ENCODE peak calls at places on chromosome 10, in eight cellular contexts. Y is thoracic aorta, G is AG04450, L is iPS DF 6.9, J is psoas muscle, D is hepatocyte, V is GM23248, N is fibroblast of lung. C is an unnamed sample. For H3K27me3, the result is how much of the 10 kb centered on the place peaks cover.

GRCh38 chr10:70440296-70441160 is 953 bp downstream of the NODAL start:
- DNase-seq in L (no peak), Y (no peak), N (no peak), D (no peak), G (no peak), V (peak), J (no peak), C (no peak)

GRCh38 chr10:13206546-13207443 is 27.4 kb downstream of the UCMA start:
- DNase-seq in G (peak), V (peak), Y (no peak), L (no peak), N (peak), D (peak), J (no peak), C (no peak)

GRCh38 chr10:102814456-102814871 is 22.7 kb downstream of the CYP17A1 start:
- DNase-seq in V (no peak), D (peak), G (no peak), Y (no peak), L (no peak), J (no peak), N (peak), C (no peak)

GRCh38 chr10:78806805-78807221 is 262.0 kb upstream of the ZMIZ1 start:
- DNase-seq in G (no peak), Y (no peak), L (no peak), D (no peak), V (peak), N (peak), J (no peak), C (no peak)

GRCh38 chr10:37711617-37712488 is 145.6 kb downstream of the ZNF248 start:
- DNase-seq in J (no peak), G (no peak), V (no peak), D (no peak), Y (no peak), L (no peak), N (no peak), C (no peak)

GRCh38 chr10:12350167-12350872 is 973 bp downstream of the CAMK1D start:
- DNase-seq in Y (no peak), G (no peak), L (no peak), D (peak), V (peak), J (peak), N (peak), C (peak)

GRCh38 chr10:126448091-126448490 is 59.8 kb upstream of the ADAM12 start:
- DNase-seq in V (no peak), N (no peak), L (no peak), J (no peak), Y (no peak), D (no peak), G (no peak), C (no peak)

GRCh38 chr10:94439275-94439861 is 37.0 kb downstream of the TBC1D12 start:
- DNase-seq in V (peak), L (no peak), D (no peak), G (no peak), Y (no peak), N (peak), J (peak), C (no peak)

GRCh38 chr10:116331815-116332214 is 7.6 kb downstream of the CCDC172 start:
- DNase-seq in Y (no peak), D (no peak), J (no peak), V (no peak), N (no peak), L (no peak), G (no peak), C (no peak)

GRCh38 chr10:98376485-98376884 is 38.5 kb downstream of the PYROXD2 start:
- DNase-seq in D (no peak), L (no peak), J (no peak), G (peak), N (peak), V (no peak), Y (no peak), C (no peak)

GRCh38 chr10:59175538-59176240 is 754 bp upstream of the PHYHIPL start:
- DNase-seq in D (peak), J (peak), V (no peak), Y (no peak), N (no peak), L (no peak), G (no peak), C (no peak)

GRCh38 chr10:46525177-46525823 is 31.2 kb downstream of the GPRIN2 start:
- DNase-seq in V (peak), N (peak), J (peak), Y (no peak), G (peak), L (no peak), D (no peak), C (no peak)

GRCh38 chr10:114311023-114311422 is 72.0 kb downstream of the VWA2 start:
- DNase-seq in Y (no peak), N (no peak), J (no peak), L (no peak), V (no peak), D (no peak), G (no peak), C (no peak)

GRCh38 chr10:3527144-3527543 is 257.9 kb downstream of the KLF6 start:
- DNase-seq in Y (no peak), L (no peak), V (peak), J (no peak), N (peak), D (no peak), G (no peak), C (no peak)

GRCh38 chr10:6342091-6342490 is 139.4 kb downstream of the PFKFB3 start:
- DNase-seq in D (no peak), G (no peak), N (no peak), V (peak), J (no peak), L (no peak), Y (no peak), C (no peak)

GRCh38 chr10:43594944-43595589 is 11.2 kb upstream of the ZNF485 start:
- DNase-seq in J (no peak), G (no peak), D (peak), L (no peak), N (peak), Y (no peak), V (peak), C (peak)

GRCh38 chr10:85642421-85643170 is 724.0 kb downstream of the GRID1 start:
- DNase-seq in J (no peak), V (peak), N (peak), L (no peak), G (no peak), Y (no peak), D (peak), C (no peak)

GRCh38 chr10:24435374-24435773 is 226.4 kb downstream of the KIAA1217 start:
- DNase-seq in J (no peak), N (peak), Y (no peak), D (no peak), V (peak), L (no peak), G (no peak), C (no peak)

GRCh38 chr10:3948843-3949242 is 163.8 kb upstream of the KLF6 start:
- DNase-seq in D (no peak), Y (no peak), N (peak), V (no peak), G (no peak), J (no peak), L (no peak), C (peak)

DNA sequence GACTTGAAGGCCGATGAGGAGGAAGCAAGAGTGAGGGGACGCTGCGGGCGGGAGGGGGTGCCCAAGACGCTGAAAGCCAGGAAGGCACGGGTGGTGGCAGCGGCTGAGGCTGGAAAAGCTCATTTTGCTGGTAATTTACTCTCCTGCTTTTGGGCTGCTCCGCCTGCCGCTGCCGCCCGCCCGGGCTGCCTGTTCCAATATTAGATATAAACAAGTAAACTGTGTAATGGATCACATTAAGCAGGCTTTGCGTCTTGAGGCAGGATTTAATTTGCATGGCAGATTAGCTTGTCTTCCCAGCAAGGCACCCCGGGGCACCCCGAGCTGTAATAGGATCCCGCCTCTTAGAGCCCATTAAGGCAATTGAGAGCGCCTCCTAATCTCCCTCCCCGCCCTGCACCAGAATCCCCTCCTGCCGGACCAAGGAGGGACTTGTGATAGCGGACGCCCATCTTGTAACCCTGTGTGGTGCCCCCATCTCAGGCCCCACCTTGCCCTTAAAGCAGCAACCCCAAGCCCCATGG is 46.1 kb upstream of the SLF2 start:
- DNase-seq in D (no peak), G (no peak), Y (no peak), V (no peak), N (no peak), J (no peak), L (peak), C (no peak)
- H3K27me3 ChIP-seq in D (under half), G (under half), Y (under half), V (under half), N (under half), J (under half), L (under half), C (under half)

GRCh38 chr10:22442063-22442462 is 96.8 kb downstream of the SPAG6 start:
- DNase-seq in J (no peak), V (no peak), D (no peak), G (no peak), N (no peak), Y (no peak), L (no peak), C (no peak)
- H3K27me3 ChIP-seq in J (under half), V (under half), D (under half), G (under half), N (under half), Y (under half), L (under half), C (under half)

DNA sequence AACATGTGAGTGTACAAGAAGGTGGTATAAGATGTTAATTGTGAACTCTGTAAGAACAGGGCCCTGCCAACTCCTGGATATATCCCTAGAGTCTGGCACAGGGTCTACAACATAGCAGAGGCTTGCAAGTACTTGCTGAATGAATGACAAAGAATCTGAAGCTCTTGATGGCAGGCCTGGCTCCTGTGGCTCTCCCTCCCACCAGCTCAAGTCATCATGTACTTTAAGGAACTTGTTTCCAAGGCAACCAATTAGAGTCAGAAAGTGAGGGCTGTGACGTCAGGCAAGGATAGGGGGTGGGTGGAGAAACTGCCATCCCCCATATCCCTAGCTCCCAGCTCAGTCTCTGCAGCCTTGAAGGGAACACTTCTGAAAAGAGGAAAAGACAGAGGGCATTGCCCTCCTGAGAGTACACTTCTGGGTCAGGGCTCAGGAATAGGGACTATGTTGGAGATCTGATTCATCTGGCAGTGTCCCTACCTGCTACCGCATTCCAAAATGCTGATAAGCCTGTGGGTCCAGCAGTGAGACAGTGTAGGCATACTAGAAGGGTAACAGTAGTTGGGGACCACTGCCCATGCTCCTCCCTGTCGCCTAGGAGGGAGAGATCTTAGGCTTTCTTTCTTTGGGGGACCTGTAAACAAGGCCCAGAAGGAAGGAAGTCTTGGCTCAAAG is 34.6 kb upstream of the BTRC start:
- DNase-seq in N (peak), L (no peak), D (peak), V (peak), J (no peak), Y (no peak), G (no peak), C (no peak)
- H3K27me3 ChIP-seq in N (under half), L (under half), D (under half), V (under half), J (under half), Y (under half), G (under half), C (under half)

GRCh38 chr10:100714566-100714950 is 30.8 kb upstream of the PAX2 start:
- DNase-seq in G (no peak), J (no peak), D (no peak), Y (no peak), V (no peak), L (no peak), N (no peak), C (no peak)

GRCh38 chr10:100713049-100713858 is 32.1 kb upstream of the PAX2 start:
- DNase-seq in G (no peak), Y (no peak), V (peak), J (no peak), N (no peak), D (no peak), L (no peak), C (no peak)

GRCh38 chr10:100715101-100715444 is 30.3 kb upstream of the PAX2 start:
- DNase-seq in V (no peak), Y (no peak), N (no peak), J (no peak), L (no peak), G (no peak), D (no peak), C (no peak)

GRCh38 chr10:100715445-100716385 is 29.7 kb upstream of the PAX2 start:
- DNase-seq in Y (no peak), V (no peak), D (no peak), L (no peak), G (no peak), J (no peak), N (no peak), C (no peak)

DNA sequence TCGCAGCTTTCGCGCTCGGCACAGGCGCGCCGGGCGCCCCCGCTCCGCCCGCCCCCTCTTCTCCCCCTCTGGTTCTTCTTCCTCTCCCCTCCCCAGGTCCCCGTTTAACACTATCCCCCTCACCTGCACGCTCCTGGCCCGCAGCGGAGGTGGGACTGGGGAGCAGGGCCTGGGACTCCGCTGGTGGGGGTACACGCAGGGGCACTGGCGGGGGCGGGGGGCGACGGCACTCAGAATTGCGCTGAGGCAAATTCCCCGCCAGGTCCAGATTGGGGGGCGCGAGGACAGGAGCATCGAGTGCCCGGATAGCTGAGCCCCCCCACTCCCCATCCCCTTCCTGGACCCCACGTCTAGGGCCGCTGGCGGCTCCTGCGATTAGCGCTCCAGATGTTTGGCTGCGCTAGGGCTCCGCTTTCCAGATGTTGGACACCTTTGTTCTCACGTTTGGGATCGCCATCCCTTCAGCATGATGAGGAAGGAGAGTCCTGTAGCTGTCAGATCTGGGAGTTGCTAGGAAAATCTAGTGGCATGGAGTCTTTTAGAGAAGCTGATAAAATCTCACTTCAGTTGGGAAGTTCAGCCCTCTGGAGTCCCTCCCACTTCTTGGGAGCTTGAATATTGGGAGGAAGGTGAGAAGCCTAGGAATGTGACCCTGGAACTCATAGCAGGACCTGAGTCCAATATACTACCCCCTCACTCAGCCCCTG is 31.4 kb upstream of the PAX2 start:
- DNase-seq in N (no peak), G (no peak), J (no peak), L (no peak), V (no peak), D (no peak), Y (no peak), C (no peak)
- H3K27me3 ChIP-seq in N (under half), G (half or more), J (half or more), L (half or more), V (half or more), D (half or more), Y (under half), C (under half)

DNA sequence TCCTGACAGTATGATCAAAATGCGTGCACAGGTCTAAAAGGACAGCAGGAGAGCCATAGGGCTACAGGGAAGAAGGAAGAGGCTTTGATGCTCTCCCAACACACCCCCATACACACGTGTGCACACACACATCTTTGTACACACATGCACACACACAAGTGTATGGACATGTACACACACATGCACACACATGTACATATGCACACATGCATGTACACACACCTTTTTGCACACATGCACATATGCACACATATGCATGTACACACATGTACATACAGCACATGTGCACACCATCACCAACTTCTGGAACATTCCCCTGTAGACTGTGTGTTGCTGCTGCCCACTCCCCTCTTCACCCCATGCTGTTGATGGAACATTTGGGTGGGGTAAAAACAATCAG is 255.6 kb upstream of the CTBP2 start:
- DNase-seq in D (no peak), V (no peak), Y (no peak), G (no peak), L (no peak), J (no peak), N (no peak), C (no peak)
- H3K27me3 ChIP-seq in D (under half), V (under half), Y (under half), G (under half), L (under half), J (under half), N (under half), C (under half)

DNA sequence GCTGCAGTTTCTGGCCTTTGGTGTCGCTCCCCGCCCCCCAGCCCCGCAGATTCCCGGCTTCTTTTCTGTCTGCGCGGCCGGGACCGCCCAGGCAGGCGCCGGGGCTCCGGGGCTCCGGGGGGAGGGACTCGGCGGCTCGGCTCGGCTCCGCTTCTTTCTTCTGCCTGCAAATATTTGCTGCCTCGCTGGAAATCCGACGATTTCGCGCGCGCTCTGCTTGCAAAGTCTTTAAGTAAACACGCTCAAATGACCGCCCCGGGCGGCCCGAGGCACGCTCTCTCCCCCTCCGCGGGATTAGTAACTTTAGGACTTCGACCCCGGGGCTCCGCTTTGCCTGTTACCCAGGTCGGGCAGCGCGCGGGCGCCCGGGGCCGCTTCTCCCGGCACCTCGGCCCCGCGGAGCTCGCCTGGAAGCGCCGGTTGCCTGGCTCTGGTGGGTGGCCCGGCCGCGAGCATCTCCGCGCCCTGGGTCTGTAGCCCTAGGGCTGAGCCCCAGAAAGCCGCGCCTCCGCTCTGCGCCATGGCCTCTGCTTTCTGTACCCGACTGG is 3.9 kb upstream of the GATA3 start:
- DNase-seq in Y (no peak), V (peak), D (peak), J (peak), N (peak), L (no peak), G (no peak), C (no peak)
- H3K27me3 ChIP-seq in Y (under half), V (half or more), D (half or more), J (half or more), N (half or more), L (half or more), G (half or more), C (half or more)

GRCh38 chr10:117716896-117717295 is 174.3 kb downstream of the EMX2 start:
- DNase-seq in L (no peak), D (no peak), G (no peak), J (no peak), Y (no peak), V (peak), N (no peak), C (no peak)
- H3K27me3 ChIP-seq in L (under half), D (under half), G (under half), J (under half), Y (under half), V (under half), N (under half), C (under half)

GRCh38 chr10:133162910-133163856 is 3.2 kb downstream of the KNDC1 start:
- DNase-seq in L (no peak), Y (no peak), N (no peak), J (peak), D (no peak), V (no peak), G (no peak), C (no peak)
- H3K27me3 ChIP-seq in L (under half), Y (under half), N (under half), J (under half), D (under half), V (under half), G (under half), C (under half)

DNA sequence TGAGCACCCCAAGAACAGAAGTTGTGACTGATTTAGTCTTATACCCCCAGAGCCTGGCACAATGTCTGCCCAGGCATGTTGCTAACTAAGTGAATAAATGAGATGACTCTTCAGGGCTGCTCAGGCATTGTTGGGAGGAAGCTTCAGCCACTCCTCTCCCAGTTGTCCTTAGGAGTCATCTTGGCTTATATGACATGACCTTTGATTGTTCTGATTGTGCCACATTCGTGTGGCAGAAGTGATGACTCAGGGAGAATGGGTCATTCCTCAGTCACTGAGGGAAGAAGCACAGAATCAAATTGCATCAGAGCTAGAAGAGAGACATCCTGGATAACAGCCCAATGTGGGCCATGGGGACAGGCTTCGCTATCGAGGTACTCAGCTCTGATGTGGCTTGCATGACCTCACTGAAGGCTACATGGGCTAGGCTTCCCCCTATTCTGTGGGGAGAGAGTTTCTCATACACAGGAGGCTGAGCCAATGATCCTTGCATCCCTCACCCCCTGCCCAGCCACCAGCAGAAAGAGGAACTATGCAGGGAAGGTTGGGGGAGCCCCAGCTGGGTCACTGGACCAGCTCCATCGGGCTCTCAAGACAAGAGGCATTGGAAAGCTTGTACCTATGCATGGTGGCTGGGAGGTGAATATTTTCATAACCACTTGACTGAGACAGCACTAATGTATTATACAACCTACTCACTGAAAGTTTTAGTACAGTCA is 6.1 kb upstream of the HMX3 start:
- DNase-seq in Y (no peak), D (no peak), V (peak), G (no peak), J (no peak), N (no peak), L (no peak), C (no peak)
- H3K27me3 ChIP-seq in Y (under half), D (half or more), V (half or more), G (half or more), J (under half), N (under half), L (under half), C (under half)